ENCODE peak calls at places on chromosomes 3 and 15, in eight cellular contexts. P is tibial artery; S is CD4-positive, CD25-positive, alpha-beta regulatory T cell; I is body of pancreas; H is endothelial cell of umbilical vein; Q is AG04450; Z is fibroblast of lung; Y is spleen. X is an unnamed sample.

GRCh38 chr15:26676115-26676514 is 96.8 kb downstream of the GABRB3 start:
- DNase-seq in P (no peak), S (no peak), I (no peak), H (no peak), Q (no peak), Z (no peak), Y (no peak), X (no peak)

GRCh38 chr3:179921500-179921899 is 115.2 kb downstream of the PEX5L start:
- DNase-seq in P (no peak), S (no peak), I (no peak), H (no peak), Q (no peak), Z (no peak), Y (no peak), X (no peak)

GRCh38 chr3:77320514-77320913 is 280.6 kb downstream of the ROBO2 start:
- DNase-seq in P (no peak), S (no peak), I (no peak), H (peak; percentile 22), Q (peak; percentile 33), Z (peak; percentile 40), Y (no peak), X (no peak)

GRCh38 chr15:101618056-101618455 is 34.1 kb downstream of the TM2D3 start:
- DNase-seq in P (no peak), S (no peak), I (no peak), H (no peak), Q (no peak), Z (no peak), Y (no peak), X (no peak)

GRCh38 chr3:24598691-24599090 is 104.0 kb upstream of the THRB start:
- DNase-seq in P (no peak), S (no peak), I (no peak), H (peak; percentile 83), Q (no peak), Z (peak; percentile 49), Y (no peak), X (no peak)

GRCh38 chr15:92205255-92205739 is 188.4 kb upstream of the ST8SIA2 start:
- DNase-seq in P (no peak), S (no peak), I (no peak), H (no peak), Q (no peak), Z (peak; percentile 1), Y (no peak), X (no peak)

GRCh38 chr15:76973362-76973743 is 21.6 kb upstream of the PSTPIP1 start:
- DNase-seq in P (no peak), S (peak; percentile 45), I (no peak), H (peak; percentile 56), Q (no peak), Z (peak; percentile 16), Y (no peak), X (peak; percentile 60)

GRCh38 chr3:124486324-124486723 is 243.9 kb upstream of the UMPS start:
- DNase-seq in P (no peak), S (no peak), I (no peak), H (no peak), Q (no peak), Z (no peak), Y (no peak), X (no peak)

GRCh38 chr3:22569570-22569969 is 633.6 kb upstream of the UBE2E2 start:
- DNase-seq in P (no peak), S (no peak), I (no peak), H (no peak), Q (no peak), Z (no peak), Y (no peak), X (no peak)

DNA sequence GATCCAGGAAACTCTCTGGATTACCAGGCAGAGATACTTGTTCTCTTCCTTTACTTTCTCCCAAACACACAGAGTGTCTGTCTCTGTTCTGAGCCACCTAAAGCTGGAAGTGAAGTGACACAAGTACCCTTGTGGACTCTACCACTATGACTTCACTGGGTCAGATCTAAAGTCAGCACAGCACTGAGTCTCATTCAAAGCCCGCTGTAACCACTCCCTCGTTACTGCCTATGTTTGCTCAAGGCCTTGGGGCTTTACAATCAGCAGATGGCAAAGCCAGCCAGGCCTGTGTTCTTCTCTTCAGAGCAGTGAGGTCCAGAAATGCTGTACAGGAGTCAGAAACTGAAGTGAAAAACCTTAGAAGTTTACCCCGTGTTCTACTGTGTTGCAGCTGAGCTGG is 588.3 kb upstream of the SEMA6D start:
- DNase-seq in P (no peak), S (no peak), I (no peak), H (no peak), Q (no peak), Z (no peak), Y (no peak), X (no peak)
- H3K9me3 ChIP-seq in P (no peaks in the 10 kb centered on the region), S (no peaks in the 10 kb centered on the region), I (no peaks in the 10 kb centered on the region), H (no peaks in the 10 kb centered on the region), Q (no peaks in the 10 kb centered on the region), Z (no peaks in the 10 kb centered on the region), Y (no peaks in the 10 kb centered on the region), X (no peaks in the 10 kb centered on the region)

GRCh38 chr3:105304487-105304886 is 62.2 kb upstream of the ALCAM start:
- DNase-seq in P (no peak), S (no peak), I (no peak), H (no peak), Q (no peak), Z (peak; percentile 85), Y (no peak), X (no peak)
- H3K9me3 ChIP-seq in P (peaks cover 21% of the 10 kb centered on the region), S (peaks cover 9% of the 10 kb centered on the region), I (no peaks in the 10 kb centered on the region), H (no peaks in the 10 kb centered on the region), Q (peaks cover 4% of the 10 kb centered on the region), Z (no peaks in the 10 kb centered on the region), Y (peaks cover 29% of the 10 kb centered on the region), X (no peaks in the 10 kb centered on the region)

DNA sequence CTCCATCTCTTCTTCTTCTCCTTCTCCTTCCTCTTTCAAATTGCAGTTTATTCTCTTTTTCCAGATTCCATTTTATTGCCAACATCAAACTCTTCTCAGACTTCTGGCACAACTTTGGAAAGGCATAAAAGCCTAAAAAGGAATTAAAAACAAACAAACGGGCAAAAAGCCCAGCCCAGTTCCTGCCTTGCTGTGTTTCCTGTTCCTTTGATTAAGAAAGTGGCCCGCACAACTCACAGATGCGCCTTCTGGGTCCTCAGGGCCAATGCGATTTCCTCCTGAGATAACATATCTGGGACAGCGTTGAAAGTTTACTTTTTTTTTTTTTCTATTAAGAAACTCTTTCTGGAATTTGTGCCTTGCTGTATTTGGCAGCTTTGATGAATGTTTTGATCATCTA is 158.8 kb upstream of the UBE3A start:
- DNase-seq in P (no peak), S (no peak), I (no peak), H (no peak), Q (no peak), Z (no peak), Y (no peak), X (no peak)
- H3K9me3 ChIP-seq in P (peaks cover 2% of the 10 kb centered on the region), S (no peaks in the 10 kb centered on the region), I (no peaks in the 10 kb centered on the region), H (peaks cover 4% of the 10 kb centered on the region), Q (peaks cover 3% of the 10 kb centered on the region), Z (no peaks in the 10 kb centered on the region), Y (peaks cover 5% of the 10 kb centered on the region), X (no peaks in the 10 kb centered on the region)

GRCh38 chr3:279325-279724 is 82.8 kb downstream of the CHL1 start:
- DNase-seq in P (no peak), S (no peak), I (no peak), H (no peak), Q (no peak), Z (no peak), Y (no peak), X (no peak)
- H3K9me3 ChIP-seq in P (no peaks in the 10 kb centered on the region), S (no peaks in the 10 kb centered on the region), I (no peaks in the 10 kb centered on the region), H (no peaks in the 10 kb centered on the region), Q (no peaks in the 10 kb centered on the region), Z (no peaks in the 10 kb centered on the region), Y (peaks cover 7% of the 10 kb centered on the region), X (no peaks in the 10 kb centered on the region)